ENCODE peak calls at places on chromosomes 13 and 19, in seven cellular contexts. Q is NCI-H1417; Z is Calu3; R is SIG-M5; W is uterus; S is activated naive CD4-positive, alpha-beta T cell treated with anti-CD3 and anti-CD28 coated beads, Interleukin-2, amount 50 U/mL, for 72 hours; X is right cardiac atrium. J is an unnamed sample.

GRCh38 chr19:10946964-10947657 is 13.7 kb upstream of the SMARCA4 start:
- DNase-seq in Q (no peak), Z (no peak), R (no peak), W (no peak), S (no peak), X (no peak), J (no peak)

GRCh38 chr13:109743706-109744453 is 42.5 kb downstream of the IRS2 start:
- DNase-seq in Q (peak; percentile 55), Z (peak; percentile 41), R (no peak), W (peak; percentile 24), S (no peak), X (no peak), J (peak; percentile 19)

GRCh38 chr19:53927745-53928144 is 18.7 kb downstream of the CACNG7 start:
- DNase-seq in Q (no peak), Z (peak; percentile 79), R (no peak), W (no peak), S (no peak), X (no peak), J (peak; percentile 52)

GRCh38 chr19:3073931-3074595 is 11.8 kb upstream of the TLE5 start:
- DNase-seq in Q (no peak), Z (no peak), R (no peak), W (peak; percentile 48), S (no peak), X (peak; percentile 74), J (no peak)

GRCh38 chr19:51407631-51408131 is 9.8 kb downstream of the SIGLEC10 start:
- DNase-seq in Q (no peak), Z (peak; percentile 57), R (peak; percentile 48), W (no peak), S (no peak), X (no peak), J (peak; percentile 77)

GRCh38 chr13:111251646-111252448 is 68.6 kb upstream of the TEX29 start:
- DNase-seq in Q (no peak), Z (no peak), R (no peak), W (no peak), S (no peak), X (no peak), J (no peak)

GRCh38 chr19:11639602-11640471 is 42.6 kb downstream of the ZNF627 start:
- DNase-seq in Q (peak; percentile 99), Z (peak; percentile 94), R (no peak), W (peak; percentile 94), S (peak; percentile 93), X (peak; percentile 98), J (peak; percentile 98)

GRCh38 chr13:24709186-24709913 is 29.1 kb downstream of the ATP12A start:
- DNase-seq in Q (no peak), Z (no peak), R (no peak), W (no peak), S (peak; percentile 83), X (no peak), J (no peak)

GRCh38 chr13:40780822-40781401 is 8.5 kb upstream of the SLC25A15 start:
- DNase-seq in Q (no peak), Z (no peak), R (no peak), W (no peak), S (no peak), X (no peak), J (peak; percentile 53)

GRCh38 chr13:36163809-36164308 is 32.7 kb upstream of the DCLK1 start:
- DNase-seq in Q (peak; percentile 60), Z (no peak), R (no peak), W (peak; percentile 39), S (no peak), X (peak; percentile 75), J (peak; percentile 3)

GRCh38 chr13:110700186-110700585 is 5.7 kb downstream of the CARS2 start:
- DNase-seq in Q (no peak), Z (no peak), R (no peak), W (no peak), S (no peak), X (no peak), J (no peak)

GRCh38 chr19:46481947-46482346 is 10.6 kb upstream of the PNMA8A start:
- DNase-seq in Q (no peak), Z (no peak), R (no peak), W (peak; percentile 64), S (no peak), X (no peak), J (no peak)

GRCh38 chr19:52742516-52742915 is 7.7 kb upstream of the ZNF611 start:
- DNase-seq in Q (no peak), Z (no peak), R (no peak), W (no peak), S (no peak), X (no peak), J (no peak)

GRCh38 chr19:18202759-18203407 is 959 bp downstream of the RAB3A start:
- DNase-seq in Q (peak; percentile 66), Z (no peak), R (no peak), W (peak; percentile 48), S (no peak), X (peak; percentile 81), J (peak; percentile 54)

GRCh38 chr19:41944336-41944735 is 14.8 kb downstream of the RABAC1 start:
- DNase-seq in Q (no peak), Z (no peak), R (no peak), W (no peak), S (no peak), X (no peak), J (no peak)

GRCh38 chr19:27974082-27974513 is 1238.9 kb downstream of the UQCRFS1 start:
- DNase-seq in Q (no peak), Z (peak; percentile 42), R (no peak), W (no peak), S (no peak), X (peak; percentile 46), J (peak; percentile 11)

GRCh38 chr13:33800646-33801186 is 17.2 kb upstream of the RFC3 start:
- DNase-seq in Q (no peak), Z (no peak), R (no peak), W (no peak), S (no peak), X (no peak), J (no peak)

GRCh38 chr13:24225930-24226329 is 65.4 kb downstream of the SPATA13 start:
- DNase-seq in Q (no peak), Z (no peak), R (no peak), W (no peak), S (no peak), X (no peak), J (no peak)

GRCh38 chr19:40689339-40690049 is 957 bp downstream of the NUMBL start:
- DNase-seq in Q (peak; percentile 30), Z (no peak), R (no peak), W (no peak), S (no peak), X (peak; percentile 81), J (peak; percentile 53)

GRCh38 chr19:39539165-39539518 is 819 bp downstream of the EID2 start:
- DNase-seq in Q (no peak), Z (no peak), R (no peak), W (no peak), S (no peak), X (no peak), J (peak; percentile 22)

J was measured in K562.